ENCODE peak calls at places on chromosomes 5 and 9, in four cellular contexts. P is HepG2, Q is A549, J is upper lobe of left lung. A is an unnamed sample.

GRCh38 chr5:163874431-163874830 is 369.0 kb downstream of the MAT2B start:
- ATAC-seq in Q (no peak), P (no peak), J (no peak), A (no peak)

GRCh38 chr5:117801583-117801982 is 1186.8 kb downstream of the DTWD2 start:
- ATAC-seq in Q (no peak), J (no peak), P (no peak), A (no peak)

GRCh38 chr5:131375351-131375750 is 111.5 kb downstream of the CDC42SE2 start:
- ATAC-seq in J (no peak), Q (no peak), P (no peak), A (no peak)

GRCh38 chr5:123720339-123720738 is 208.4 kb downstream of the CSNK1G3 start:
- ATAC-seq in J (no peak), Q (no peak), P (no peak), A (no peak)

GRCh38 chr9:18610956-18611355 is 137.0 kb downstream of the ADAMTSL1 start:
- ATAC-seq in P (no peak), J (no peak), Q (no peak), A (no peak)

GRCh38 chr5:141640051-141640415 is 3.2 kb downstream of the RELL2 start:
- ATAC-seq in P (no peak), J (no peak), Q (no peak), A (no peak)

GRCh38 chr5:134151723-134152122 is 25.0 kb downstream of the SKP1 start:
- ATAC-seq in P (no peak), Q (no peak), J (no peak), A (no peak)

GRCh38 chr5:93100433-93100832 is 480.6 kb downstream of the NR2F1-AS1 start:
- ATAC-seq in J (no peak), P (no peak), Q (no peak), A (no peak)

GRCh38 chr5:77991084-77991483 is 214.9 kb upstream of the TBCA start:
- ATAC-seq in P (peak; percentile 23), Q (peak; percentile 38), J (no peak), A (no peak)

GRCh38 chr9:7315116-7315515 is 484.5 kb downstream of the DMAC1 start:
- ATAC-seq in J (no peak), Q (no peak), P (no peak), A (no peak)

GRCh38 chr5:64758916-64759315 is 9.6 kb downstream of the SREK1IP1 start:
- ATAC-seq in J (no peak), P (no peak), Q (no peak), A (no peak)

GRCh38 chr5:9630251-9630650 is at the start of gene TAS2R1:
- ATAC-seq in Q (no peak), J (no peak), P (no peak), A (no peak)

GRCh38 chr5:64570395-64570996 is 64.7 kb downstream of the RGS7BP start:
- ATAC-seq in J (no peak), Q (no peak), P (no peak), A (no peak)

GRCh38 chr9:120742951-120743416 is 28.7 kb upstream of the MEGF9 start:
- ATAC-seq in Q (peak; percentile 95), J (peak; percentile 84), P (peak; percentile 96), A (no peak)

GRCh38 chr9:105930007-105930627 is 235.8 kb downstream of the TMEM38B start:
- ATAC-seq in J (no peak), Q (no peak), P (no peak), A (no peak)

GRCh38 chr5:50752800-50753199 is 86.4 kb downstream of the PARP8 start:
- ATAC-seq in P (no peak), J (no peak), Q (no peak), A (no peak)

GRCh38 chr9:106994463-106994862 is 131.5 kb downstream of the ZNF462 start:
- ATAC-seq in J (no peak), P (no peak), Q (no peak), A (no peak)

GRCh38 chr5:179866241-179867078 is 7.8 kb upstream of the MRNIP start:
- ATAC-seq in P (peak; percentile 10), J (no peak), Q (peak; percentile 46), A (no peak)

GRCh38 chr5:123496892-123497291 is 15.1 kb upstream of the CSNK1G3 start:
- ATAC-seq in Q (no peak), P (no peak), J (no peak), A (no peak)

GRCh38 chr5:62296998-62297397 is 9.0 kb upstream of the KIF2A start:
- ATAC-seq in J (no peak), Q (no peak), P (no peak), A (no peak)

GRCh38 chr5:139422307-139422893 is 16.9 kb downstream of the DNAJC18 start:
- ATAC-seq in J (peak; percentile 67), P (peak; percentile 82), Q (peak; percentile 92), A (peak; percentile 71)

GRCh38 chr9:136520053-136520540 is 25.8 kb downstream of the NOTCH1 start:
- ATAC-seq in J (peak; percentile 68), P (peak; percentile 80), Q (peak; percentile 69), A (no peak)

GRCh38 chr9:21030389-21031035 is 928 bp downstream of the HACD4 start:
- ATAC-seq in P (no peak), J (peak; percentile 68), Q (peak; percentile 52), A (peak; percentile 29)

GRCh38 chr9:99071313-99072039 is 33.4 kb upstream of the TGFBR1 start:
- ATAC-seq in Q (no peak), P (no peak), J (no peak), A (peak; percentile 24)

GRCh38 chr5:103444333-103445038 is 118.1 kb downstream of the NUDT12 start:
- ATAC-seq in P (no peak), Q (no peak), J (no peak), A (no peak)

GRCh38 chr5:133839721-133840120 is 128.7 kb downstream of the C5orf15 start:
- ATAC-seq in J (no peak), Q (no peak), P (no peak), A (no peak)

GRCh38 chr5:65663804-65664521 is 39.1 kb downstream of the SHLD3 start:
- ATAC-seq in Q (peak; percentile 95), P (peak; percentile 86), J (no peak), A (no peak)

GRCh38 chr9:134163374-134164196 is 779 bp downstream of the RNU6ATAC start:
- ATAC-seq in Q (no peak), J (peak; percentile 16), P (peak; percentile 2), A (peak; percentile 8)

GRCh38 chr9:136108648-136109266 is 9.9 kb downstream of the TMEM250 start:
- ATAC-seq in P (no peak), J (no peak), Q (no peak), A (no peak)

GRCh38 chr9:128689293-128689770 is 310 bp downstream of the SET start:
- ATAC-seq in J (no peak), P (no peak), Q (peak; percentile 6), A (peak; percentile 40)

GRCh38 chr5:180619563-180619915 is 28.2 kb upstream of the SCGB3A1 start:
- ATAC-seq in Q (no peak), J (no peak), P (no peak), A (no peak)

GRCh38 chr5:170216262-170216864 is 16.4 kb upstream of the C5orf58 start:
- ATAC-seq in J (no peak), P (peak; percentile 74), Q (peak; percentile 92), A (peak; percentile 48)

GRCh38 chr9:137613738-137614523 is 4.9 kb upstream of the EHMT1 start:
- ATAC-seq in Q (no peak), J (no peak), P (no peak), A (no peak)

GRCh38 chr9:89982016-89982415 is 377.2 kb downstream of the GADD45G start:
- ATAC-seq in Q (no peak), P (no peak), J (peak; percentile 32), A (no peak)

GRCh38 chr5:68187268-68188055 is 28.1 kb upstream of the PIK3R1 start:
- ATAC-seq in J (no peak), Q (no peak), P (no peak), A (peak; percentile 61)

GRCh38 chr5:68268363-68269130 is 53.0 kb downstream of the PIK3R1 start:
- ATAC-seq in P (no peak), J (no peak), Q (no peak), A (no peak)

GRCh38 chr5:81779125-81779934 is 28.4 kb upstream of the SSBP2 start:
- ATAC-seq in Q (no peak), J (peak; percentile 72), P (peak; percentile 85), A (peak; percentile 80)

GRCh38 chr5:169085656-169086055 is 215.3 kb downstream of the SLIT3 start:
- ATAC-seq in Q (no peak), J (no peak), P (no peak), A (no peak)
- TF ChIP-seq EP300 in Q (no peak), J (no peak), P (no peak), A (no peak)

GRCh38 chr9:127380479-127380878 is 16.5 kb upstream of the SLC2A8 start:
- ATAC-seq in P (no peak), J (no peak), Q (no peak), A (no peak)
- TF ChIP-seq EP300 in P (no peak), J (no peak), Q (no peak), A (no peak)

GRCh38 chr9:36154213-36154952 is 14.8 kb upstream of the CCIN start:
- ATAC-seq in J (no peak), Q (peak; percentile 72), P (no peak), A (peak; percentile 76)
- TF ChIP-seq EP300 in J (peak; percentile 78), Q (no peak), P (no peak), A (no peak)

GRCh38 chr5:158898185-158899177 is 201.2 kb downstream of the EBF1 start:
- ATAC-seq in Q (peak; percentile 77), J (no peak), P (no peak), A (no peak)
- TF ChIP-seq EP300 in Q (no peak), J (no peak), P (no peak), A (no peak)

GRCh38 chr5:15492545-15492944 is 7.4 kb upstream of the FBXL7 start:
- ATAC-seq in J (no peak), Q (no peak), P (no peak), A (no peak)

GRCh38 chr5:15499528-15500325 is at the start of gene FBXL7:
- ATAC-seq in Q (peak; percentile 91), J (peak; percentile 82), P (peak; percentile 91), A (peak; percentile 88)

GRCh38 chr5:15489571-15490235 is 10.3 kb upstream of the FBXL7 start:
- ATAC-seq in Q (no peak), P (no peak), J (no peak), A (no peak)

GRCh38 chr5:15496886-15497285 is 3.1 kb upstream of the FBXL7 start:
- ATAC-seq in Q (no peak), P (no peak), J (no peak), A (no peak)

DNA sequence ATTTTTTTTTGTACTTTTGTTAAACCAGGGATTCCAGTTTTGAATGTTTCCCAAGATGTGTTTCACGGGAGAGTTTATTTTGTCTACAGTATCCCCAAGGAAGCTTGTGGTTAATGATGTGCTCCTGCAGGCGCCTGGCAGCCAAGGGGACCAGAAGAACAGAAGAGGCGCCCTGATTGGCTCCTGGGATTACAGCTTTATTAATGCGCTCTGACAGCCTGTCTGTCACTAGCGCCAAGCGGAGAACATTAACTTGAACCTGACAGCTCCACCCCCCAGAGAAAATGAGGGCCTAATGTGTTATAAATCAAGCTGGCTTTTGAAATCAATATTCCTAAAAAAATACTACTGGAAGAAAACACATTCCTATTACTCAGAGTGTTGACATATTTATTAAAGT is 5.0 kb upstream of the FBXL7 start:
- ATAC-seq in Q (no peak), J (no peak), P (no peak), A (no peak)
- TF ChIP-seq EP300 in Q (no peak), J (no peak), P (no peak), A (no peak)

A was measured in gastroesophageal sphincter.